ENCODE peak calls at places on chromosomes 5 and 9, in seven cellular contexts. F is prostate gland, K is tibial artery, G is brain microvascular endothelial cell, D is right lobe of liver, T is AG04450, L is pancreas. N is an unnamed sample.

GRCh38 chr5:145937432-145938250 is 1.3 kb downstream of the SH3RF2 start:
- DNase-seq in L (peak), D (peak), G (no peak), F (peak), T (no peak), K (no peak), N (no peak)

GRCh38 chr5:29697786-29698414 is 1495.6 kb upstream of the CDH6 start:
- DNase-seq in L (no peak), G (no peak), F (no peak), D (no peak), T (no peak), K (no peak), N (no peak)

GRCh38 chr5:139788294-139788875 is 7.2 kb upstream of the PSD2 start:
- DNase-seq in L (peak), F (peak), K (peak), T (no peak), D (no peak), G (no peak), N (no peak)

GRCh38 chr5:151570512-151571269 is 20.4 kb downstream of the FAT2 start:
- DNase-seq in L (no peak), T (no peak), K (no peak), G (no peak), F (peak), D (no peak), N (no peak)

GRCh38 chr9:125407974-125408900 is 146.6 kb downstream of the GAPVD1 start:
- DNase-seq in D (peak), G (peak), F (peak), L (peak), K (peak), T (peak), N (peak)

GRCh38 chr9:121125590-121125989 is 50.8 kb downstream of the CNTRL start:
- DNase-seq in T (no peak), F (no peak), K (no peak), L (no peak), G (no peak), D (no peak), N (no peak)

GRCh38 chr5:132677682-132678400 is 4.1 kb downstream of the IL4 start:
- DNase-seq in L (no peak), K (peak), T (no peak), F (no peak), D (no peak), G (no peak), N (no peak)

GRCh38 chr9:135053133-135053532 is 34.3 kb upstream of the OLFM1 start:
- DNase-seq in L (no peak), T (no peak), G (no peak), F (no peak), K (peak), D (no peak), N (no peak)

GRCh38 chr5:147939431-147940114 is 33.2 kb upstream of the C5orf46 start:
- DNase-seq in G (no peak), D (no peak), F (no peak), K (no peak), L (no peak), T (no peak), N (no peak)

GRCh38 chr5:65760504-65761275 is 38.7 kb downstream of the NLN start:
- DNase-seq in F (peak), T (no peak), K (no peak), G (peak), D (peak), L (no peak), N (peak)

GRCh38 chr5:118520771-118521415 is 467.5 kb downstream of the DTWD2 start:
- DNase-seq in G (no peak), F (no peak), L (no peak), D (no peak), T (no peak), K (no peak), N (no peak)

GRCh38 chr9:38371495-38371894 is 21.0 kb upstream of the ALDH1B1 start:
- DNase-seq in K (peak), T (no peak), D (no peak), F (peak), L (no peak), G (no peak), N (no peak)

GRCh38 chr9:102185962-102186361 is 447.5 kb upstream of the GRIN3A start:
- DNase-seq in F (no peak), D (no peak), K (no peak), T (no peak), L (no peak), G (peak), N (no peak)

GRCh38 chr5:42944989-42945388 is 95.1 kb downstream of the ANXA2R start:
- DNase-seq in D (no peak), L (no peak), K (no peak), T (peak), F (no peak), G (peak), N (no peak)

GRCh38 chr9:15736569-15736968 is 183.7 kb downstream of the CCDC171 start:
- DNase-seq in G (no peak), L (no peak), F (no peak), K (no peak), D (no peak), T (no peak), N (no peak)

GRCh38 chr9:126702501-126703329 is 89.0 kb downstream of the LMX1B start:
- DNase-seq in D (no peak), T (no peak), G (no peak), F (no peak), L (no peak), K (peak), N (no peak)

GRCh38 chr9:131278421-131279111 is 2.3 kb upstream of the FAM78A start:
- DNase-seq in L (no peak), G (no peak), D (no peak), F (no peak), K (no peak), T (no peak), N (no peak)

GRCh38 chr5:158684469-158684868 is 415.2 kb downstream of the EBF1 start:
- DNase-seq in K (no peak), L (no peak), T (no peak), G (no peak), D (no peak), F (no peak), N (no peak)

GRCh38 chr5:38472541-38472940 is 83.9 kb downstream of the LIFR start:
- DNase-seq in G (no peak), K (no peak), D (no peak), L (no peak), F (no peak), T (no peak), N (no peak)

GRCh38 chr9:1701113-1701512 is 314.0 kb upstream of the SMARCA2 start:
- DNase-seq in D (no peak), T (no peak), G (no peak), K (no peak), L (no peak), F (no peak), N (no peak)

GRCh38 chr9:93909242-93909616 is 45.9 kb downstream of the BARX1 start:
- DNase-seq in F (no peak), D (peak), G (no peak), T (no peak), L (peak), K (no peak), N (no peak)

GRCh38 chr5:81019748-81020147 is 59.6 kb downstream of the RASGRF2 start:
- DNase-seq in D (no peak), T (no peak), F (no peak), K (no peak), L (no peak), G (no peak), N (no peak)

GRCh38 chr9:97809666-97810344 is 43.2 kb upstream of the FOXE1 start:
- DNase-seq in D (no peak), F (no peak), K (no peak), G (no peak), T (no peak), L (no peak), N (no peak)

GRCh38 chr9:88998911-88999310 is 7.6 kb downstream of the S1PR3 start:
- DNase-seq in D (peak), G (no peak), K (peak), F (no peak), T (no peak), L (peak), N (no peak)

GRCh38 chr5:54704341-54704740 is 186.8 kb downstream of the SNX18 start:
- DNase-seq in L (no peak), K (no peak), F (no peak), D (no peak), G (no peak), T (peak), N (no peak)

GRCh38 chr5:41246376-41246775 is 33.0 kb upstream of the C6 start:
- DNase-seq in G (peak), T (peak), D (no peak), F (no peak), L (no peak), K (no peak), N (no peak)

GRCh38 chr5:1661311-1661710 is 137.6 kb upstream of the LPCAT1 start:
- DNase-seq in D (no peak), T (no peak), K (no peak), L (no peak), F (no peak), G (no peak), N (no peak)

GRCh38 chr5:362978-363765 is 41.7 kb downstream of the AHRR start:
- DNase-seq in G (no peak), T (no peak), L (no peak), K (peak), F (peak), D (no peak), N (no peak)

GRCh38 chr9:20476912-20477311 is 145.4 kb downstream of the MLLT3 start:
- DNase-seq in D (no peak), G (peak), K (no peak), T (no peak), F (no peak), L (no peak), N (no peak)

GRCh38 chr5:5340206-5340729 is 82.2 kb upstream of the ICE1 start:
- DNase-seq in T (peak), K (peak), F (no peak), D (no peak), G (peak), L (no peak), N (no peak)

GRCh38 chr9:77851862-77852602 is 179.6 kb downstream of the GNAQ start:
- DNase-seq in D (no peak), T (no peak), L (no peak), G (no peak), F (no peak), K (no peak), N (no peak)

GRCh38 chr9:69671904-69672827 is at the start of gene APBA1:
- DNase-seq in T (no peak), K (peak), L (peak), G (peak), D (peak), F (peak), N (peak)

GRCh38 chr9:38278457-38278856 is 114.0 kb upstream of the ALDH1B1 start:
- DNase-seq in G (no peak), L (no peak), D (no peak), T (no peak), K (no peak), F (no peak), N (no peak)

GRCh38 chr5:179378441-179379271 is 33.4 kb upstream of the ADAMTS2 start:
- DNase-seq in K (no peak), L (no peak), G (peak), T (peak), F (no peak), D (no peak), N (no peak)

GRCh38 chr5:27511061-27511460 is 472.7 kb upstream of the CDH9 start:
- DNase-seq in D (no peak), T (no peak), G (no peak), F (no peak), L (no peak), K (no peak), N (no peak)

GRCh38 chr9:93682155-93682968 is 106.0 kb downstream of the PHF2 start:
- DNase-seq in T (no peak), K (peak), F (peak), G (peak), L (peak), D (peak), N (peak)

GRCh38 chr5:163531272-163531671 is 25.9 kb downstream of the MAT2B start:
- DNase-seq in K (no peak), T (no peak), D (no peak), G (no peak), L (no peak), F (no peak), N (no peak)

GRCh38 chr5:61886214-61886613 is 419.8 kb upstream of the KIF2A start:
- DNase-seq in T (no peak), F (no peak), K (no peak), G (no peak), L (no peak), D (no peak), N (no peak)

DNA sequence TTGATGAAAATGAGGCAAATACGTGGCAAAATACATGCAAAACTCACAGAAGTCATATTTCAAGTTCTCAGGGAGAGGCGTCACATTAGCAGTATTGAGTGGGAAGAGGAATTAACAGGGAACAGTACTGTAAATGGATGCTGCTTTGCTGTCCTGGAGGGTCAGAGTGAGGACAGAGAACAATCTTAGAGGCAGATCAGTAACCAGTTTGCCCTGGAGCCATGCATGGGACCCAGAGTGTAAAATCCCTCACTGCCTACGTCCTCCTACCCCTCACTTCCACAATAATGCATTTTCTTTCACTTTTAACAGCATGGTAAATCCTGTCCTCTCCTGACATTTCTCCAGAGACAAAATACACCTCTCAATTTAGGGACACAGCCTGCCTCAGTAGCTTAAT is 69.8 kb downstream of the LMNB1 start:
- DNase-seq in T (no peak), F (no peak), K (no peak), D (no peak), L (no peak), G (no peak), N (no peak)
- H3K27ac ChIP-seq in T (no peak), F (no peak), K (peak), D (no peak), L (no peak), G (no peak), N (no peak)

GRCh38 chr5:10825897-10826644 is 65.0 kb upstream of the DAP start:
- DNase-seq in K (no peak), T (no peak), D (no peak), L (no peak), G (no peak), F (no peak), N (no peak)
- TF ChIP-seq CTCF in K (no peak), T (no peak), D (no peak), L (no peak), G (peak), F (no peak), N (no peak)

GRCh38 chr5:172420215-172420934 is 34.0 kb downstream of the SH3PXD2B start:
- DNase-seq in L (peak), T (peak), G (peak), F (peak), K (peak), D (peak), N (no peak)
- H3K27ac ChIP-seq in L (peak), T (peak), G (no peak), F (peak), K (peak), D (peak), N (no peak)

GRCh38 chr9:122190597-122191381 is 31.1 kb downstream of the MORN5 start:
- DNase-seq in L (no peak), D (peak), T (no peak), G (no peak), F (no peak), K (no peak), N (no peak)
- TF ChIP-seq CTCF in L (no peak), D (no peak), T (no peak), G (no peak), F (no peak), K (no peak), N (no peak)

GRCh38 chr5:59173568-59173967 is 590.7 kb downstream of the RAB3C start:
- DNase-seq in F (no peak), K (no peak), T (no peak), D (no peak), G (no peak), L (no peak), N (no peak)

GRCh38 chr5:59174248-59174844 is 591.5 kb downstream of the RAB3C start:
- DNase-seq in D (no peak), G (peak), T (peak), F (peak), K (no peak), L (no peak), N (peak)

GRCh38 chr5:59169101-59169767 is 586.4 kb downstream of the RAB3C start:
- DNase-seq in T (no peak), K (no peak), D (no peak), L (no peak), F (no peak), G (no peak), N (no peak)

GRCh38 chr5:59169768-59170150 is 586.9 kb downstream of the RAB3C start:
- DNase-seq in K (no peak), D (no peak), F (no peak), L (no peak), T (no peak), G (no peak), N (no peak)

GRCh38 chr5:59171131-59171530 is 588.3 kb downstream of the RAB3C start:
- DNase-seq in F (no peak), T (no peak), G (no peak), K (no peak), L (no peak), D (no peak), N (no peak)
- H3K27ac ChIP-seq in F (no peak), T (no peak), G (no peak), K (no peak), L (no peak), D (no peak), N (no peak)

DNA sequence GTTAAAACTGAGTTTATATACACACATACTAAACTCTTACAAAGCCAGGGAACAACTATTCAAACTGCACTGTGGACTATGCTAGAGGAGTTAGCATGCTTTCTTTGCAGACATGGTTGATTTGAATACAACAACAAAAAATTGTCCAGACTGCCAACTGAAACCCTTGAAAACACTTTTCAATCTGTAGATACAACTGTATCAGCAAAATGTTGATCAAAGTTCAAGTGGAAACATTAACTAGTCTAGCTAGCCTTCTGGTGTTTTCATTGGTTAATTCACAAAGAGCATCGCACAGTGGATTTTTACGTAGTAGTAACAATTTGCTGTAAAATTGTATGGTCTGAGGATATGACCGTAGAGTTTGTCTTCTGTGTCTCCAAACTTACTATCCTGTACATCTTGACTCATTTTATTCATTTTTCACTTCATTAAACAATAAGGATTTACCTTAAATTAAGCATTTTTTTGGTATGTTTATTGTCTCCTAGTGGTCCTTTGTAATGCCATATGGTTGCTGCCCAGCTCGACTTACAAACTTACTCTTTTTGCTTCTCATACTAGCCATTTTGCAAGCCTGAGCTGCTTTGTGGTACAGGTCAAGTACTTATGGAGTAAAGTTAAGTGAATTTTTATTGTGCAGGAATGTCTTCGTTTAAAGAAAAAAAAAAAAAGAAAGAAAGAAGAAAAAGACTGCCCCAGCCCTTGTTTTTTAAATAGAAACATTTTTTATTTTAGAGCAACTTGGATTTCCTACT is 123.4 kb downstream of the ZCCHC7 start:
- DNase-seq in F (no peak), G (no peak), T (no peak), K (no peak), L (no peak), D (no peak), N (no peak)
- TF ChIP-seq CTCF in F (no peak), G (no peak), T (no peak), K (no peak), L (no peak), D (no peak), N (no peak)

GRCh38 chr9:122382901-122383850 is 12.4 kb downstream of the PTGS1 start:
- DNase-seq in D (no peak), G (no peak), T (no peak), L (no peak), F (no peak), K (no peak), N (no peak)
- H3K27ac ChIP-seq in D (no peak), G (no peak), T (peak), L (no peak), F (no peak), K (peak), N (no peak)